ENCODE peak calls at places on chromosomes 13 and 19, in eight cellular contexts. One of them, this sample, is unnamed.

GRCh38 chr13:95002968-95003813 is 290.8 kb upstream of the SOX21 start:
- DNase-seq in A549: no peak
- DNase-seq in HepG2: no peak
- DNase-seq in H1: peak; percentile 56
- DNase-seq in GM12878: no peak
- DNase-seq in WTC11: peak; percentile 29
- DNase-seq in K562: no peak
- DNase-seq in SK-N-SH: peak; percentile 57
- DNase-seq in this sample: no peak

GRCh38 chr19:55113570-55114039 is 3.8 kb downstream of the PPP1R12C start:
- DNase-seq in A549: peak; percentile 56
- DNase-seq in HepG2: peak; percentile 38
- DNase-seq in H1: peak; percentile 59
- DNase-seq in GM12878: no peak
- DNase-seq in WTC11: peak; percentile 79
- DNase-seq in K562: peak; percentile 59
- DNase-seq in SK-N-SH: peak; percentile 70
- DNase-seq in this sample: peak; percentile 92

GRCh38 chr13:54210397-54211050 is 1181.9 kb downstream of the OLFM4 start:
- DNase-seq in A549: no peak
- DNase-seq in HepG2: no peak
- DNase-seq in H1: no peak
- DNase-seq in GM12878: no peak
- DNase-seq in WTC11: no peak
- DNase-seq in K562: no peak
- DNase-seq in SK-N-SH: no peak
- DNase-seq in this sample: no peak

GRCh38 chr13:44648392-44649117 is 72.4 kb upstream of the TSC22D1 start:
- DNase-seq in A549: peak; percentile 6
- DNase-seq in HepG2: peak; percentile 45
- DNase-seq in H1: no peak
- DNase-seq in GM12878: no peak
- DNase-seq in WTC11: no peak
- DNase-seq in K562: no peak
- DNase-seq in SK-N-SH: peak; percentile 29
- DNase-seq in this sample: no peak

GRCh38 chr19:41821003-41821735 is 23.3 kb downstream of the LYPD4 start:
- DNase-seq in A549: peak; percentile 94
- DNase-seq in HepG2: peak; percentile 41
- DNase-seq in H1: peak; percentile 50
- DNase-seq in GM12878: peak; percentile 12
- DNase-seq in WTC11: peak; percentile 66
- DNase-seq in K562: peak; percentile 67
- DNase-seq in SK-N-SH: peak; percentile 70
- DNase-seq in this sample: peak; percentile 15

GRCh38 chr19:49891393-49891792 is 5.3 kb downstream of the IL4I1 start:
- DNase-seq in A549: no peak
- DNase-seq in HepG2: no peak
- DNase-seq in H1: no peak
- DNase-seq in GM12878: no peak
- DNase-seq in WTC11: no peak
- DNase-seq in K562: no peak
- DNase-seq in SK-N-SH: no peak
- DNase-seq in this sample: no peak

GRCh38 chr13:106905380-106906259 is 337.7 kb upstream of the ARGLU1 start:
- DNase-seq in A549: no peak
- DNase-seq in HepG2: no peak
- DNase-seq in H1: no peak
- DNase-seq in GM12878: no peak
- DNase-seq in WTC11: no peak
- DNase-seq in K562: no peak
- DNase-seq in SK-N-SH: no peak
- DNase-seq in this sample: no peak

GRCh38 chr19:5560156-5560555 is 7.6 kb downstream of the TINCR start:
- DNase-seq in A549: no peak
- DNase-seq in HepG2: no peak
- DNase-seq in H1: no peak
- DNase-seq in GM12878: no peak
- DNase-seq in WTC11: no peak
- DNase-seq in K562: no peak
- DNase-seq in SK-N-SH: no peak
- DNase-seq in this sample: no peak

GRCh38 chr19:40335855-40336700 is 12.1 kb downstream of the C19orf47 start:
- DNase-seq in A549: no peak
- DNase-seq in HepG2: no peak
- DNase-seq in H1: no peak
- DNase-seq in GM12878: no peak
- DNase-seq in WTC11: no peak
- DNase-seq in K562: no peak
- DNase-seq in SK-N-SH: no peak
- DNase-seq in this sample: no peak

DNA sequence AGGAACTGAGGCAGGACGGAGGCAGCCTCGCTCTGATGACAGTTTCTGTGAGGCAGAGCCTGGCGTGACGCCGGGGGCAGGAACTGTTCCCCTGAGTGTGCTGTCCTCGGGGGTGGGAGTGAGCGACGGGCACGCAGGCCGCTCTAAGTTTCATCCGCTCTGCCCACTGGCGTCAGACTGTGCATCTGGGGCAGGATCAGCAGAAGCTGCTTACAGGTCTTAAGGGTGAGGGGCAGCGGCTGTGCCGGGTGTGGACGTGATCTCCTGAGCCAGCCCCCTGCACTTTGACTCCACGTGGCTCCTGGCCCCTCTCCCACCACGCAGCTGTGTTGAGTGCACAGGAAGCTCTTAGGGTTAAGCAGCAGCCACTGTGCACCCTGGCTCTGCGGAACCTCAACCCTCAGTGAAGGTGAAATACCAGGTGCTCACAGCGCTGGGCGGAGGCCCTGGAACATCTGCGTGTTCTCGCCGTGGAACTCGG is 1.5 kb downstream of the GRK1 start:
- DNase-seq in A549: no peak
- DNase-seq in HepG2: no peak
- DNase-seq in H1: no peak
- DNase-seq in GM12878: no peak
- DNase-seq in WTC11: peak; percentile 8
- DNase-seq in K562: no peak
- DNase-seq in SK-N-SH: no peak
- DNase-seq in this sample: no peak
- TF ChIP-seq USF2 in A549: no peak
- TF ChIP-seq USF2 in HepG2: no peak
- TF ChIP-seq USF2 in H1: no peak
- TF ChIP-seq USF2 in GM12878: no peak
- TF ChIP-seq USF2 in WTC11: no peak
- TF ChIP-seq USF2 in K562: no peak
- TF ChIP-seq USF2 in SK-N-SH: no peak
- TF ChIP-seq USF2 in this sample: no peak

GRCh38 chr13:51689597-51689996 is 105.3 kb downstream of the WDFY2 start:
- DNase-seq in A549: no peak
- DNase-seq in HepG2: peak; percentile 94
- DNase-seq in H1: no peak
- DNase-seq in GM12878: no peak
- DNase-seq in WTC11: no peak
- DNase-seq in K562: no peak
- DNase-seq in SK-N-SH: no peak
- DNase-seq in this sample: no peak
- TF ChIP-seq USF2 in A549: no peak
- TF ChIP-seq USF2 in HepG2: no peak
- TF ChIP-seq USF2 in H1: no peak
- TF ChIP-seq USF2 in GM12878: no peak
- TF ChIP-seq USF2 in WTC11: no peak
- TF ChIP-seq USF2 in K562: no peak
- TF ChIP-seq USF2 in SK-N-SH: no peak
- TF ChIP-seq USF2 in this sample: no peak

GRCh38 chr13:49733181-49733951 is 42.1 kb upstream of the EBPL start:
- DNase-seq in A549: no peak
- DNase-seq in HepG2: peak; percentile 59
- DNase-seq in H1: no peak
- DNase-seq in GM12878: no peak
- DNase-seq in WTC11: no peak
- DNase-seq in K562: no peak
- DNase-seq in SK-N-SH: no peak
- DNase-seq in this sample: peak; percentile 27

DNA sequence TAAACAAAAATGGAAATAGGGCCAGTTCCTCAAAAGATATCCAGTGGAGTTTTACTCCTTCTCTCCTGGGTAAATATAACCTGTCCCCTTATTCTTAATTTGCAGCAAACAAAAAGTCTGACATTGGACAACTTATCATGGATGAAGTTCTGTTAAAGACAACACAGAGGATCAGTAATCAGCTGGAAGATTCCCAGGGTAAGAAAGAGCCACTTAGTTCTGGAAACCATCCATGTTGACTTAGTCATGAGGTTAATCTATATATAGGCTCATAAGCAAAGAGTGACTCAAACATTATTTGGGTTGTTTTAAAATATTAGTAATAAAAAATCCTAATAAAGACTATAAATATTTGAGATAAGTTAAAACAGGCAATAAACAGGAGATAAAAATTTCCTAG is 40.5 kb upstream of the EBPL start:
- DNase-seq in A549: no peak
- DNase-seq in HepG2: no peak
- DNase-seq in H1: no peak
- DNase-seq in GM12878: no peak
- DNase-seq in WTC11: no peak
- DNase-seq in K562: no peak
- DNase-seq in SK-N-SH: no peak
- DNase-seq in this sample: peak; percentile 91
- TF ChIP-seq USF2 in A549: no peak
- TF ChIP-seq USF2 in HepG2: no peak
- TF ChIP-seq USF2 in H1: no peak
- TF ChIP-seq USF2 in GM12878: no peak
- TF ChIP-seq USF2 in WTC11: no peak
- TF ChIP-seq USF2 in K562: no peak
- TF ChIP-seq USF2 in SK-N-SH: no peak
- TF ChIP-seq USF2 in this sample: no peak

GRCh38 chr19:48859711-48860572 is 8.5 kb downstream of the PLEKHA4 start:
- DNase-seq in A549: no peak
- DNase-seq in HepG2: no peak
- DNase-seq in H1: peak; percentile 63
- DNase-seq in GM12878: no peak
- DNase-seq in WTC11: peak; percentile 82
- DNase-seq in K562: peak; percentile 99
- DNase-seq in SK-N-SH: peak; percentile 55
- DNase-seq in this sample: no peak

GRCh38 chr19:48862827-48863226 is 5.6 kb downstream of the PLEKHA4 start:
- DNase-seq in A549: no peak
- DNase-seq in HepG2: no peak
- DNase-seq in H1: no peak
- DNase-seq in GM12878: no peak
- DNase-seq in WTC11: no peak
- DNase-seq in K562: no peak
- DNase-seq in SK-N-SH: no peak
- DNase-seq in this sample: no peak

GRCh38 chr19:48861313-48861712 is 7.1 kb downstream of the PLEKHA4 start:
- DNase-seq in A549: no peak
- DNase-seq in HepG2: no peak
- DNase-seq in H1: no peak
- DNase-seq in GM12878: no peak
- DNase-seq in WTC11: no peak
- DNase-seq in K562: no peak
- DNase-seq in SK-N-SH: no peak
- DNase-seq in this sample: no peak

GRCh38 chr19:48856921-48857320 is 11.5 kb downstream of the PLEKHA4 start:
- DNase-seq in A549: no peak
- DNase-seq in HepG2: no peak
- DNase-seq in H1: no peak
- DNase-seq in GM12878: no peak
- DNase-seq in WTC11: no peak
- DNase-seq in K562: no peak
- DNase-seq in SK-N-SH: no peak
- DNase-seq in this sample: no peak

GRCh38 chr19:48858984-48859710 is 9.3 kb downstream of the PLEKHA4 start:
- DNase-seq in A549: no peak
- DNase-seq in HepG2: no peak
- DNase-seq in H1: peak; percentile 69
- DNase-seq in GM12878: no peak
- DNase-seq in WTC11: peak; percentile 76
- DNase-seq in K562: peak; percentile 91
- DNase-seq in SK-N-SH: no peak
- DNase-seq in this sample: no peak
- TF ChIP-seq USF2 in A549: no peak
- TF ChIP-seq USF2 in HepG2: no peak
- TF ChIP-seq USF2 in H1: no peak
- TF ChIP-seq USF2 in GM12878: no peak
- TF ChIP-seq USF2 in WTC11: no peak
- TF ChIP-seq USF2 in K562: no peak
- TF ChIP-seq USF2 in SK-N-SH: no peak
- TF ChIP-seq USF2 in this sample: no peak

GRCh38 chr19:15025237-15025636 is 24.0 kb upstream of the CASP14 start:
- DNase-seq in A549: peak; percentile 31
- DNase-seq in HepG2: peak; percentile 24
- DNase-seq in H1: no peak
- DNase-seq in GM12878: no peak
- DNase-seq in WTC11: peak; percentile 27
- DNase-seq in K562: peak; percentile 24
- DNase-seq in SK-N-SH: peak; percentile 33
- DNase-seq in this sample: no peak
- TF ChIP-seq USF2 in A549: no peak
- TF ChIP-seq USF2 in HepG2: no peak
- TF ChIP-seq USF2 in H1: no peak
- TF ChIP-seq USF2 in GM12878: no peak
- TF ChIP-seq USF2 in WTC11: no peak
- TF ChIP-seq USF2 in K562: no peak
- TF ChIP-seq USF2 in SK-N-SH: no peak
- TF ChIP-seq USF2 in this sample: no peak

This sample was measured in IMR-90.